ENCODE peak calls at places on chromosome 10, in nine cellular contexts. J is PC-3, R is OCI-LY7, C is hepatocyte, I is neuronal stem cell, E is A549, H is neural progenitor cell, K is endothelial cell of umbilical vein, T is HCT116. Q is an unnamed sample.

GRCh38 chr10:27541728-27542285 is 37.7 kb downstream of the RAB18 start:
- DNase-seq in E (no peak), C (peak), T (no peak), H (no peak), J (no peak), K (no peak), R (no peak), I (no peak), Q (no peak)

GRCh38 chr10:7411671-7412481 is 1.0 kb upstream of the SFMBT2 start:
- DNase-seq in I (no peak), T (no peak), R (no peak), K (no peak), J (no peak), H (peak), E (no peak), C (peak), Q (no peak)

GRCh38 chr10:71648595-71649320 is 70.8 kb downstream of the C10orf105 start:
- DNase-seq in K (no peak), I (no peak), E (no peak), R (peak), J (no peak), T (no peak), C (no peak), H (no peak), Q (no peak)

GRCh38 chr10:48467669-48468068 is 137.2 kb downstream of the ARHGAP22 start:
- DNase-seq in J (no peak), H (peak), C (no peak), T (no peak), I (no peak), E (no peak), R (no peak), K (no peak), Q (no peak)

GRCh38 chr10:72259491-72260214 is 14.1 kb upstream of the DDIT4 start:
- DNase-seq in T (no peak), I (no peak), H (no peak), J (no peak), C (peak), K (no peak), R (peak), E (peak), Q (peak)

GRCh38 chr10:114638874-114639625 is 19.0 kb downstream of the ABLIM1 start:
- DNase-seq in K (peak), R (no peak), H (peak), C (no peak), J (no peak), I (no peak), T (no peak), E (no peak), Q (peak)

GRCh38 chr10:71006497-71006896 is 118.1 kb upstream of the PCBD1 start:
- DNase-seq in J (no peak), R (no peak), E (no peak), I (peak), T (no peak), K (no peak), H (peak), C (no peak), Q (no peak)

GRCh38 chr10:126204320-126204719 is 184.0 kb downstream of the ADAM12 start:
- DNase-seq in I (no peak), T (no peak), H (no peak), J (peak), K (no peak), R (no peak), C (no peak), E (peak), Q (peak)

GRCh38 chr10:79608505-79609375 is 2.0 kb upstream of the SFTPA1 start:
- DNase-seq in R (peak), E (peak), I (peak), H (peak), J (no peak), T (peak), K (peak), C (peak), Q (peak)

GRCh38 chr10:101062231-101063161 is 707 bp downstream of the KAZALD1 start:
- DNase-seq in H (peak), K (peak), J (peak), I (peak), E (peak), C (peak), R (peak), T (no peak), Q (no peak)

GRCh38 chr10:78578929-78579328 is 489.8 kb upstream of the ZMIZ1 start:
- DNase-seq in E (no peak), C (no peak), J (peak), K (no peak), I (no peak), R (no peak), H (no peak), T (no peak), Q (peak)

GRCh38 chr10:93742633-93743349 is 14.9 kb upstream of the LGI1 start:
- DNase-seq in I (no peak), J (peak), H (no peak), T (no peak), K (no peak), R (peak), C (no peak), E (no peak), Q (no peak)

GRCh38 chr10:71664585-71664984 is 55.0 kb downstream of the C10orf105 start:
- DNase-seq in H (no peak), J (no peak), R (no peak), T (no peak), E (no peak), K (no peak), I (no peak), C (no peak), Q (no peak)

GRCh38 chr10:110651044-110651958 is 7.2 kb downstream of the RBM20 start:
- DNase-seq in I (no peak), J (no peak), K (no peak), E (no peak), T (no peak), C (no peak), R (peak), H (no peak), Q (peak)

GRCh38 chr10:121668336-121669009 is 70.2 kb upstream of the FGFR2 start:
- DNase-seq in C (peak), K (peak), E (no peak), J (no peak), I (no peak), R (no peak), T (no peak), H (peak), Q (peak)

GRCh38 chr10:78920011-78920410 is 148.8 kb upstream of the ZMIZ1 start:
- DNase-seq in H (no peak), I (no peak), J (no peak), R (no peak), T (no peak), C (no peak), E (no peak), K (no peak), Q (no peak)

GRCh38 chr10:72340510-72340895 is 14.2 kb downstream of the DNAJB12 start:
- DNase-seq in J (peak), C (peak), K (peak), T (no peak), E (peak), R (peak), H (peak), I (no peak), Q (no peak)

GRCh38 chr10:116742367-116743265 is at the start of gene HSPA12A:
- DNase-seq in R (no peak), K (peak), T (peak), I (peak), H (peak), C (peak), E (peak), J (peak), Q (peak)

GRCh38 chr10:95467162-95467599 is 94.0 kb downstream of the SORBS1 start:
- DNase-seq in E (no peak), T (peak), C (peak), H (peak), J (no peak), K (peak), R (no peak), I (no peak), Q (no peak)

GRCh38 chr10:114271779-114272167 is 32.7 kb downstream of the VWA2 start:
- DNase-seq in C (peak), H (no peak), J (peak), T (peak), K (peak), E (peak), R (no peak), I (no peak), Q (peak)

GRCh38 chr10:86253171-86254072 is 113.2 kb downstream of the GRID1 start:
- DNase-seq in I (no peak), J (peak), C (peak), K (no peak), H (no peak), T (no peak), E (no peak), R (no peak), Q (no peak)

GRCh38 chr10:126902157-126902556 is 3.1 kb upstream of the DOCK1 start:
- DNase-seq in H (no peak), E (peak), J (peak), T (peak), C (peak), I (no peak), K (no peak), R (no peak), Q (peak)

GRCh38 chr10:116761883-116762282 is 19.5 kb upstream of the HSPA12A start:
- DNase-seq in J (no peak), K (no peak), E (no peak), T (no peak), H (no peak), C (no peak), I (no peak), R (no peak), Q (no peak)

GRCh38 chr10:68870061-68870460 is 31.1 kb upstream of the DDX50 start:
- DNase-seq in I (no peak), K (no peak), E (no peak), C (no peak), J (no peak), H (no peak), T (no peak), R (no peak), Q (no peak)

GRCh38 chr10:68870545-68871104 is 30.5 kb upstream of the DDX50 start:
- DNase-seq in J (no peak), E (no peak), C (no peak), I (no peak), H (no peak), T (no peak), R (no peak), K (no peak), Q (peak)

GRCh38 chr10:68871731-68872342 is 29.3 kb upstream of the DDX50 start:
- DNase-seq in I (peak), K (no peak), H (peak), J (peak), R (no peak), T (no peak), C (peak), E (no peak), Q (peak)

GRCh38 chr10:68869623-68870022 is 31.5 kb upstream of the DDX50 start:
- DNase-seq in K (no peak), H (no peak), T (no peak), C (no peak), R (no peak), I (no peak), J (no peak), E (no peak), Q (no peak)

DNA sequence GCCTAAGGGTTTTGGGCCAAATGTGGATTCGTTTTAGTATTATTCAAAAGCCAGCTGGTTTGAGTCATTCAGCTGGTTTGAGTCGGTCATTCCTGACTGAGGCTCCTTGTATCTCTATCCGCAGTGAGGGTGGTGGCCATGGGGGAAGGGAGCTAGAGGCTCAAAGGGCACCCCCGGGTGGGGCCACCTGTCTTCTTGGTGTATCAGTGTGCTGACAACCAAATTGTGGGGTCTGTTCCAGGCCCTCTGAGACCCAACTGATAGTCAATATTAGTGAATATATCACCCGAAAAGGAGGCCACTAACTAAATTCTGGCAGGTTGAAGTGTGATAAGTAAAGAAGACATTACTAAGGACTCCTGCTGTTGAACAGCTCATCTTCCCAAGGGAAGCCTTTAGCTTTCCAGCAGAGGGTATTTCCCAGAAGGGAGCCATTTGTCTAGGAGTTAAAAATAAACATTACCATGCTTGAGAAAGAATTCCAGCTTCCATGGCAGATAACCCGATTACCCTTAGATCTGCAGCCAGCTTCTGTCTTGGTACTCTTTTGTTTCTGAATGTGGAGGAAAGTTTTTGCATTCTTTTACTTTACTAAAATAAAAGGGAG is 29.9 kb upstream of the DDX50 start:
- DNase-seq in C (peak), H (peak), E (peak), J (no peak), T (no peak), I (peak), K (no peak), R (no peak), Q (peak)
- H3K4me2 ChIP-seq in C (peak), H (peak), E (peak), J (peak), T (no peak), I (peak), K (no peak), R (no peak), Q (peak)

DNA sequence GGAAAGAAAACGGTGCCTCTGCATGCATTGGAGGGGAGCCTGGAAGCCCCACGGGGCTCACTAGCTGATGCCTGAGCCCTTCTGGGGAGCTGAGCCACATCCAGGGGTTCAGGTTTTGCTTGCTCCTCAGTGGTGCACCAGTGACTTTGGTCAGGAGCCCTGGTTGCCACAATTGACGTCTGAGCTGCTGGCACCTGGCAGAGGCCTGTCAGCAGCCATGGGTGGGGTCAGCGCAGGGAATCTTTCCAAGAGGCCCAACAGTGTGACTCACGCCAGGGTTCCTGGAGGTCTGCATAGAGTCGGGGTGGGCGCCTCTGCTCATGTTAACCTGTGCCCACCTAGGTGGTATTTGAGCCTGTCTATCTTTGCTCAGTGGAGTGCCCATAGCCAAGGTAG is 138.7 kb downstream of the NEURL1 start:
- DNase-seq in J (no peak), K (no peak), H (no peak), I (no peak), R (no peak), E (no peak), C (no peak), T (no peak), Q (no peak)
- H3K4me2 ChIP-seq in J (no peak), K (no peak), H (no peak), I (no peak), R (no peak), E (no peak), C (no peak), T (no peak), Q (no peak)

GRCh38 chr10:15843705-15844104 is 16.6 kb downstream of the MINDY3 start:
- DNase-seq in J (no peak), R (no peak), H (no peak), K (no peak), E (no peak), T (no peak), I (no peak), C (no peak), Q (no peak)
- H3K4me2 ChIP-seq in J (no peak), R (no peak), H (no peak), K (no peak), E (no peak), T (no peak), I (no peak), C (no peak), Q (no peak)

GRCh38 chr10:23871211-23871610 is 337.7 kb upstream of the KIAA1217 start:
- DNase-seq in J (no peak), H (no peak), R (peak), T (no peak), E (no peak), K (no peak), I (no peak), C (no peak), Q (no peak)
- H3K4me2 ChIP-seq in J (no peak), H (no peak), R (no peak), T (no peak), E (no peak), K (no peak), I (no peak), C (no peak), Q (no peak)

GRCh38 chr10:44911081-44911540 is at the start of gene TMEM72:
- DNase-seq in T (no peak), C (peak), I (no peak), K (no peak), E (no peak), J (no peak), H (peak), R (no peak), Q (no peak)

GRCh38 chr10:44911951-44912350 is 814 bp downstream of the TMEM72 start:
- DNase-seq in I (no peak), K (no peak), C (no peak), H (no peak), J (no peak), T (no peak), E (no peak), R (no peak), Q (no peak)

GRCh38 chr10:44908071-44908709 is 2.9 kb upstream of the TMEM72 start:
- DNase-seq in T (no peak), J (peak), E (no peak), K (no peak), I (no peak), R (no peak), H (peak), C (peak), Q (peak)

GRCh38 chr10:44908936-44909335 is 2.2 kb upstream of the TMEM72 start:
- DNase-seq in K (no peak), J (no peak), C (no peak), T (no peak), R (no peak), I (no peak), H (no peak), E (no peak), Q (no peak)

DNA sequence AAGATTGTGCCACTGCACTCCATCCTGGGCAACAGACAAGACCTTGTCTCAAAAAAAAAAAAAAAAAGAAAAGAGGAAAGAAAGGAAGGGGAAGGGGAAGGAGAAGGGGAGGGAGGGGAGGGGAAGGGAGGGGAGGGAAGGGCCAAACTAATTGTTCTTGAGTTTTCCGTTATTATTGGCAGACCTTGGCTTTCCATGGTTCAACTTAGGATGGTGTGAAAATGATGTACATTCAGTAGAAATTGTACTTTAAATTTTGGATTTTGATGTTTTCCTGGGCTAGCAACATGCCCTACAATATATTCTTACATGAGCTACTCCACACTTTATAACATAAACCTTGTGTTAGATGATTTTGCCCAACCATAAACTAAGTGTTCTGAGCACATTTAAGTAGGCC is 1.2 kb upstream of the TMEM72 start:
- DNase-seq in J (no peak), I (no peak), T (no peak), E (no peak), C (no peak), K (no peak), R (no peak), H (no peak), Q (no peak)
- H3K4me2 ChIP-seq in J (no peak), I (no peak), T (no peak), E (no peak), C (no peak), K (no peak), R (no peak), H (no peak), Q (no peak)

DNA sequence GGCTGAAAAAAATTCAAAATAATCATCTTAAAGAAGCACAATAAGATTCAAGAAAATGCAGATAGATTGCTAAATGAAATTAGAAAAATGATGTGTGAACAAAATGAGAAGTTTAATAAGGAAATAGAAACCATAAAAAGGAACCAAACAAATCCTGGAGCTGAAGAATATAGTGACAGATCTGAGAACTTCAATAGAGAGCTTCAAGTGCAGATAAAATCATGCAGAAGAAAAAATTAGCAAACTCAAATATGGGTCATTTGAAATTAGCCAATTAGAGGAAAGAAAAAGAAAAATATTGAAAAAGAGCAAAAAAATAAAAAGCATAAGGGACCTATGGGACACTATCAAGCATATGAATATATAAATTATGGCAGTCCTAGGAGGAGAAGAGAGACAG is 720.1 kb downstream of the PARD3 start:
- DNase-seq in J (no peak), I (no peak), H (no peak), E (no peak), T (no peak), K (no peak), C (no peak), R (no peak), Q (no peak)
- H3K4me2 ChIP-seq in J (no peak), I (no peak), H (no peak), E (no peak), T (no peak), K (no peak), C (no peak), R (no peak), Q (no peak)

GRCh38 chr10:82361317-82361716 is 486.3 kb downstream of the NRG3 start:
- DNase-seq in T (no peak), K (no peak), C (no peak), J (no peak), R (no peak), I (no peak), H (no peak), E (no peak), Q (no peak)

GRCh38 chr10:82358486-82359097 is 483.6 kb downstream of the NRG3 start:
- DNase-seq in J (no peak), R (no peak), K (no peak), C (no peak), E (no peak), I (no peak), T (no peak), H (no peak), Q (peak)
- H3K4me2 ChIP-seq in J (no peak), R (no peak), K (no peak), C (peak), E (no peak), I (no peak), T (no peak), H (no peak), Q (no peak)